ENCODE peak calls at places on chromosomes 6 and 20, in four cellular contexts. One of them, this sample, is unnamed.
A peak's percentile ranks its signal among the peaks of the same experiment; 100 is the strongest.

GRCh38 chr6:119126826-119127225 is 48.4 kb upstream of the FAM184A start:
- DNase-seq in K562: no peak
- DNase-seq in HepG2: no peak
- DNase-seq in GM12878: no peak
- DNase-seq in this sample: no peak

GRCh38 chr6:89073014-89073620 is 7.4 kb upstream of the PNRC1 start:
- DNase-seq in GM12878: no peak
- DNase-seq in K562: peak; percentile 51
- DNase-seq in HepG2: peak; percentile 57
- DNase-seq in this sample: no peak

GRCh38 chr6:167714166-167714565 is 112.5 kb upstream of the AFDN start:
- DNase-seq in GM12878: no peak
- DNase-seq in K562: no peak
- DNase-seq in HepG2: no peak
- DNase-seq in this sample: no peak

GRCh38 chr6:133964052-133964451 is 11.0 kb downstream of the TBPL1 start:
- DNase-seq in K562: no peak
- DNase-seq in HepG2: no peak
- DNase-seq in GM12878: no peak
- DNase-seq in this sample: no peak

GRCh38 chr20:21179796-21180195 is 53.9 kb downstream of the KIZ start:
- DNase-seq in HepG2: no peak
- DNase-seq in GM12878: no peak
- DNase-seq in K562: no peak
- DNase-seq in this sample: no peak

GRCh38 chr20:44955270-44955669 is 4.9 kb downstream of the TOMM34 start:
- DNase-seq in K562: no peak
- DNase-seq in HepG2: no peak
- DNase-seq in GM12878: no peak
- DNase-seq in this sample: no peak

GRCh38 chr6:16681260-16681873 is 79.9 kb downstream of the ATXN1 start:
- DNase-seq in GM12878: no peak
- DNase-seq in K562: no peak
- DNase-seq in HepG2: peak; percentile 94
- DNase-seq in this sample: peak; percentile 63

GRCh38 chr6:38688579-38689087 is 14.3 kb downstream of the GLO1 start:
- DNase-seq in GM12878: peak; percentile 59
- DNase-seq in K562: no peak
- DNase-seq in HepG2: peak; percentile 24
- DNase-seq in this sample: no peak

GRCh38 chr20:35627121-35627520 is 11.5 kb downstream of the SPAG4 start:
- DNase-seq in GM12878: no peak
- DNase-seq in K562: no peak
- DNase-seq in HepG2: no peak
- DNase-seq in this sample: no peak

GRCh38 chr20:34581341-34582189 is 23.0 kb downstream of the MAP1LC3A start:
- DNase-seq in GM12878: peak; percentile 21
- DNase-seq in HepG2: no peak
- DNase-seq in K562: no peak
- DNase-seq in this sample: peak; percentile 22

GRCh38 chr6:38088794-38089193 is 269.3 kb downstream of the ZFAND3 start:
- DNase-seq in K562: no peak
- DNase-seq in HepG2: no peak
- DNase-seq in GM12878: no peak
- DNase-seq in this sample: no peak

GRCh38 chr20:19074828-19075516 is 137.5 kb upstream of the SLC24A3 start:
- DNase-seq in GM12878: peak; percentile 88
- DNase-seq in HepG2: no peak
- DNase-seq in K562: no peak
- DNase-seq in this sample: no peak

GRCh38 chr6:19968201-19968600 is 131.0 kb downstream of the ID4 start:
- DNase-seq in HepG2: no peak
- DNase-seq in GM12878: no peak
- DNase-seq in K562: peak; percentile 40
- DNase-seq in this sample: no peak

GRCh38 chr6:35069262-35069661 is 71.9 kb downstream of the TCP11 start:
- DNase-seq in HepG2: no peak
- DNase-seq in GM12878: no peak
- DNase-seq in K562: no peak
- DNase-seq in this sample: no peak

GRCh38 chr6:170417881-170418280 is 111.3 kb downstream of the FAM120B start:
- DNase-seq in K562: no peak
- DNase-seq in HepG2: no peak
- DNase-seq in GM12878: no peak
- DNase-seq in this sample: no peak

GRCh38 chr6:57172136-57173055 is at the start of gene BAG2:
- DNase-seq in K562: peak; percentile 93
- DNase-seq in GM12878: peak; percentile 68
- DNase-seq in HepG2: peak; percentile 88
- DNase-seq in this sample: peak; percentile 63

GRCh38 chr6:141752677-141753076 is 380.0 kb upstream of the GJE1 start:
- DNase-seq in HepG2: no peak
- DNase-seq in K562: no peak
- DNase-seq in GM12878: no peak
- DNase-seq in this sample: no peak

GRCh38 chr6:45619994-45620471 is 242.3 kb upstream of the SUPT3H start:
- DNase-seq in HepG2: no peak
- DNase-seq in GM12878: no peak
- DNase-seq in K562: no peak
- DNase-seq in this sample: no peak

GRCh38 chr6:1607557-1608221 is 2.0 kb upstream of the FOXC1 start:
- DNase-seq in HepG2: peak; percentile 52
- DNase-seq in GM12878: no peak
- DNase-seq in K562: no peak
- DNase-seq in this sample: no peak

GRCh38 chr6:31393932-31394331 is 9.5 kb upstream of the MICA start:
- DNase-seq in GM12878: no peak
- DNase-seq in K562: no peak
- DNase-seq in HepG2: no peak
- DNase-seq in this sample: no peak

GRCh38 chr6:128507337-128508310 is 12.8 kb downstream of the PTPRK start:
- DNase-seq in GM12878: no peak
- DNase-seq in HepG2: peak; percentile 99
- DNase-seq in K562: no peak
- DNase-seq in this sample: no peak

GRCh38 chr20:5600982-5601381 is 149.2 kb upstream of the SHLD1 start:
- DNase-seq in HepG2: no peak
- DNase-seq in K562: no peak
- DNase-seq in GM12878: no peak
- DNase-seq in this sample: no peak

GRCh38 chr20:64003970-64004725 is 23.2 kb downstream of the PRPF6 start:
- DNase-seq in K562: no peak
- DNase-seq in GM12878: no peak
- DNase-seq in HepG2: no peak
- DNase-seq in this sample: no peak

GRCh38 chr6:32967151-32968091 is 973 bp upstream of the BRD2 start:
- DNase-seq in K562: peak; percentile 66
- DNase-seq in GM12878: no peak
- DNase-seq in HepG2: peak; percentile 87
- DNase-seq in this sample: no peak

GRCh38 chr6:6620752-6621151 is 32.2 kb downstream of the LY86 start:
- DNase-seq in K562: no peak
- DNase-seq in GM12878: no peak
- DNase-seq in HepG2: no peak
- DNase-seq in this sample: no peak

GRCh38 chr6:21636876-21637275 is 43.3 kb downstream of the SOX4 start:
- DNase-seq in K562: no peak
- DNase-seq in HepG2: no peak
- DNase-seq in GM12878: no peak
- DNase-seq in this sample: no peak

GRCh38 chr20:3783516-3784225 is 2.4 kb upstream of the SPEF1 start:
- DNase-seq in K562: no peak
- DNase-seq in HepG2: no peak
- DNase-seq in GM12878: no peak
- DNase-seq in this sample: no peak

GRCh38 chr20:31572042-31572700 is 32.9 kb upstream of the ID1 start:
- DNase-seq in GM12878: no peak
- DNase-seq in K562: no peak
- DNase-seq in HepG2: no peak
- DNase-seq in this sample: no peak

GRCh38 chr6:29537714-29538403 is 21.7 kb downstream of the UBD start:
- DNase-seq in GM12878: no peak
- DNase-seq in HepG2: no peak
- DNase-seq in K562: no peak
- DNase-seq in this sample: no peak
- TF ChIP-seq FOXM1 in GM12878: no peak
- TF ChIP-seq FOXM1 in HepG2: no peak
- TF ChIP-seq FOXM1 in K562: no peak
- TF ChIP-seq FOXM1 in this sample: no peak

DNA sequence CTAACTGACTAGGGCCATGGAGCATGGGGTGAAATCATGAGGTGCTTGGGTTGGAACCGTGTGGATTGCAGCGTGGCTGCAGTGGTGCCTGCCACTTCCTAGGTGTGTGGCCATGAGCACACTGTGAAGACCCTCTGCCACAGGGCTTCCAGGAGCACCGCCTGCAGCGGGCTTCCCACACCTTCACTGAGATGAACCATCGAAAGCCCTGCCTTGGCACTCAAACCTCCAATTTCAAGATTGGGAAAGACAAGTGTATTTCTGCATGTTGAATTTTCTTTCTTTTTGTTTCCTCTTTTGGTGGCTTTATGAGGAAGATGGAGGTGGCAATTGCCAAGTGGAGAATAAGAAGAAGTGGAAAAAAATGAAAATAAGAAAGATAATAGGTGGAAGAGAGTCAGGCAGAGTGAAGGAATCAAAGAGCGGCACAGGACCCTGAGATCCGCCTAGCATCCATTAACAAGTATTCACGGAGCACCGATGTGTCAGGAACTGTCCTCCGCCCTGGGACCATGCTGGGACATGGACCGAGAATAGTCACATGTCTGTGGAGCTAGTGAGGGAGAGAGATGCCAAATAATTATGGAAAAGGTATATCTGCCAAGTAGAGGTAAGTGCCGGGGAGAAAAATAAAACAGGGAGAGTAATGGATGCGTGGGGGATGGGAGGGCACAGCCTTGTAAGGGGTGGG is 159.9 kb downstream of the BCAS1 start:
- DNase-seq in K562: no peak
- DNase-seq in GM12878: no peak
- DNase-seq in HepG2: no peak
- DNase-seq in this sample: no peak
- TF ChIP-seq FOXK2 in K562: no peak
- TF ChIP-seq FOXK2 in GM12878: no peak
- TF ChIP-seq FOXK2 in HepG2: no peak
- TF ChIP-seq FOXK2 in this sample: no peak

GRCh38 chr6:25041676-25042598 is 106.2 kb upstream of the RIPOR2 start:
- DNase-seq in K562: no peak
- DNase-seq in GM12878: no peak
- DNase-seq in HepG2: no peak
- DNase-seq in this sample: no peak
- TF ChIP-seq BHLHE40 in K562: no peak
- TF ChIP-seq BHLHE40 in GM12878: no peak
- TF ChIP-seq BHLHE40 in HepG2: no peak
- TF ChIP-seq BHLHE40 in this sample: no peak

GRCh38 chr20:25394996-25395395 is 4.4 kb upstream of the ABHD12 start:
- DNase-seq in K562: no peak
- DNase-seq in HepG2: no peak
- DNase-seq in GM12878: no peak
- DNase-seq in this sample: no peak

GRCh38 chr20:25389858-25390537 is 637 bp downstream of the ABHD12 start:
- DNase-seq in K562: peak; percentile 55
- DNase-seq in HepG2: no peak
- DNase-seq in GM12878: no peak
- DNase-seq in this sample: peak; percentile 33

GRCh38 chr20:25394276-25394675 is 3.6 kb upstream of the ABHD12 start:
- DNase-seq in GM12878: no peak
- DNase-seq in HepG2: no peak
- DNase-seq in K562: no peak
- DNase-seq in this sample: no peak

GRCh38 chr20:25390538-25391528 is at the start of gene ABHD12:
- DNase-seq in GM12878: peak; percentile 77
- DNase-seq in K562: peak; percentile 95
- DNase-seq in HepG2: peak; percentile 97
- DNase-seq in this sample: peak; percentile 90

GRCh38 chr20:25389381-25389857 is 1.2 kb downstream of the ABHD12 start:
- DNase-seq in HepG2: no peak
- DNase-seq in K562: no peak
- DNase-seq in GM12878: no peak
- DNase-seq in this sample: peak; percentile 15
- TF ChIP-seq FOXM1 in HepG2: no peak
- TF ChIP-seq FOXM1 in K562: no peak
- TF ChIP-seq FOXM1 in GM12878: no peak
- TF ChIP-seq FOXM1 in this sample: no peak

GRCh38 chr6:108501559-108501958 is 59.2 kb upstream of the FOXO3 start:
- DNase-seq in GM12878: no peak
- DNase-seq in HepG2: no peak
- DNase-seq in K562: no peak
- DNase-seq in this sample: no peak
- TF ChIP-seq FOXK2 in GM12878: no peak
- TF ChIP-seq FOXK2 in HepG2: no peak
- TF ChIP-seq FOXK2 in K562: no peak
- TF ChIP-seq FOXK2 in this sample: no peak